ENCODE peak calls at places on chromosomes 2 and 18, in nine cellular contexts. Q is gastrocnemius medialis; W is NT2/D1; C is mucosa of descending colon; P is psoas muscle; K is ovary; S is CD8-positive, alpha-beta memory T cell; L is neural progenitor cell; O is PC-3. N is an unnamed sample.

GRCh38 chr18:31101148-31102019 is 837 bp downstream of the DSC2 start:
- DNase-seq in W (peak; percentile 28), S (no peak), L (peak; percentile 85), K (peak; percentile 37), Q (peak; percentile 18), P (peak; percentile 65), O (peak; percentile 23), C (peak; percentile 83), N (no peak)

GRCh38 chr2:183455056-183455455 is 330.8 kb downstream of the NUP35 start:
- DNase-seq in L (no peak), C (no peak), W (no peak), K (no peak), S (no peak), Q (no peak), P (no peak), O (no peak), N (no peak)

GRCh38 chr18:9362869-9363268 is 28.3 kb downstream of the TWSG1 start:
- DNase-seq in W (no peak), O (peak; percentile 59), Q (no peak), S (no peak), C (no peak), K (no peak), L (no peak), P (no peak), N (no peak)

GRCh38 chr2:131043199-131044077 is 49.8 kb downstream of the FAM168B start:
- DNase-seq in O (no peak), S (no peak), W (no peak), Q (no peak), L (no peak), K (no peak), P (no peak), C (no peak), N (no peak)

GRCh38 chr18:76491436-76491800 is 3.6 kb downstream of the ZNF516 start:
- DNase-seq in P (peak; percentile 74), S (peak; percentile 60), L (peak; percentile 83), K (peak; percentile 87), W (no peak), C (peak; percentile 90), O (no peak), Q (peak; percentile 74), N (peak; percentile 41)

GRCh38 chr2:85134255-85135065 is 1.3 kb downstream of the TCF7L1 start:
- DNase-seq in K (peak; percentile 70), P (peak; percentile 51), O (peak; percentile 28), S (no peak), W (no peak), C (peak; percentile 58), Q (no peak), L (peak; percentile 66), N (no peak)

GRCh38 chr2:182163878-182164277 is 178.2 kb downstream of the PPP1R1C start:
- DNase-seq in O (no peak), L (no peak), P (no peak), K (no peak), Q (no peak), W (no peak), S (no peak), C (no peak), N (no peak)

GRCh38 chr2:14715600-14715999 is 83.1 kb downstream of the LRATD1 start:
- DNase-seq in Q (no peak), S (no peak), C (no peak), L (no peak), P (no peak), O (no peak), K (no peak), W (no peak), N (no peak)

GRCh38 chr2:144370937-144371584 is 148.9 kb downstream of the ZEB2 start:
- DNase-seq in O (no peak), K (no peak), Q (no peak), P (no peak), L (no peak), C (no peak), S (no peak), W (no peak), N (no peak)

GRCh38 chr2:213188971-213189899 is 37.8 kb upstream of the IKZF2 start:
- DNase-seq in W (peak; percentile 83), O (no peak), Q (no peak), C (no peak), S (no peak), P (no peak), L (peak; percentile 90), K (no peak), N (no peak)

GRCh38 chr18:77057043-77057442 is 75.5 kb downstream of the MBP start:
- DNase-seq in C (peak; percentile 71), S (no peak), P (peak; percentile 56), O (no peak), L (no peak), K (no peak), Q (no peak), W (no peak), N (no peak)

GRCh38 chr2:172456002-172456401 is 28.6 kb downstream of the ITGA6 start:
- DNase-seq in W (no peak), S (no peak), O (peak; percentile 32), C (no peak), P (no peak), L (no peak), Q (no peak), K (no peak), N (no peak)

GRCh38 chr2:110095994-110096633 is 19.5 kb downstream of the MALL start:
- DNase-seq in P (no peak), O (no peak), S (no peak), C (no peak), K (no peak), L (no peak), W (no peak), Q (no peak), N (no peak)

GRCh38 chr2:197255550-197255949 is 55.0 kb downstream of the ANKRD44 start:
- DNase-seq in S (peak; percentile 71), P (peak; percentile 57), W (no peak), O (no peak), K (no peak), Q (peak; percentile 24), L (peak; percentile 70), C (peak; percentile 88), N (peak; percentile 72)

GRCh38 chr2:70981866-70982810 is 3.7 kb downstream of the ANKRD53 start:
- DNase-seq in K (no peak), O (no peak), W (no peak), S (no peak), Q (no peak), L (no peak), P (no peak), C (no peak), N (no peak)

GRCh38 chr2:108640731-108641130 is 78.6 kb upstream of the RANBP2 start:
- DNase-seq in Q (no peak), O (peak; percentile 78), C (no peak), K (no peak), S (no peak), L (no peak), W (no peak), P (no peak), N (no peak)

GRCh38 chr2:64330691-64331429 is 123.1 kb upstream of the LGALSL start:
- DNase-seq in L (peak; percentile 96), W (peak; percentile 96), K (peak; percentile 89), Q (peak; percentile 50), C (peak; percentile 77), P (peak; percentile 71), O (peak; percentile 87), S (peak; percentile 73), N (peak; percentile 79)
- H3K4me3 ChIP-seq in L (peak overlapping the region; percentile 32), W (no peak overlapping the region), K (peak overlapping the region; percentile 7), Q (peak overlapping the region; percentile 43), C (no peak overlapping the region), P (peak overlapping the region; percentile 38), O (peak overlapping the region; percentile 61), S (no peak overlapping the region), N (no peak overlapping the region)

GRCh38 chr2:179427065-179427464 is 162.4 kb upstream of the SESTD1 start:
- DNase-seq in P (no peak), O (no peak), L (no peak), K (no peak), S (no peak), C (no peak), W (no peak), Q (no peak), N (no peak)

GRCh38 chr2:179428659-179429058 is 164.0 kb upstream of the SESTD1 start:
- DNase-seq in C (no peak), O (no peak), Q (no peak), S (no peak), P (no peak), L (peak; percentile 44), W (no peak), K (peak; percentile 20), N (no peak)

GRCh38 chr2:179424571-179424970 is 159.9 kb upstream of the SESTD1 start:
- DNase-seq in W (no peak), O (no peak), K (no peak), C (no peak), P (no peak), L (no peak), Q (no peak), S (no peak), N (no peak)

GRCh38 chr2:179429597-179429996 is 165.0 kb upstream of the SESTD1 start:
- DNase-seq in P (no peak), L (no peak), Q (no peak), S (no peak), O (no peak), K (no peak), W (no peak), C (no peak), N (no peak)

GRCh38 chr2:179429060-179429471 is 164.4 kb upstream of the SESTD1 start:
- DNase-seq in Q (no peak), O (no peak), C (no peak), K (no peak), L (peak; percentile 15), P (no peak), S (no peak), W (no peak), N (no peak)
- H3K4me1 ChIP-seq in Q (no peaks in the 10 kb centered on the region), O (no peaks in the 10 kb centered on the region), C (no peaks in the 10 kb centered on the region), K (peaks cover 2% of the 10 kb centered on the region), L (peaks cover 27% of the 10 kb centered on the region), P (no peaks in the 10 kb centered on the region), S (no peaks in the 10 kb centered on the region), W (no peaks in the 10 kb centered on the region), N (no peaks in the 10 kb centered on the region)

GRCh38 chr2:9428965-9429577 is 5.6 kb downstream of the CPSF3 start:
- DNase-seq in C (no peak), K (no peak), W (no peak), P (no peak), S (no peak), Q (no peak), L (no peak), O (no peak), N (no peak)
- H3K4me3 ChIP-seq in C (no peak overlapping the region), K (no peak overlapping the region), W (no peak overlapping the region), P (no peak overlapping the region), S (no peak overlapping the region), Q (no peak overlapping the region), L (no peak overlapping the region), O (no peak overlapping the region), N (no peak overlapping the region)

DNA sequence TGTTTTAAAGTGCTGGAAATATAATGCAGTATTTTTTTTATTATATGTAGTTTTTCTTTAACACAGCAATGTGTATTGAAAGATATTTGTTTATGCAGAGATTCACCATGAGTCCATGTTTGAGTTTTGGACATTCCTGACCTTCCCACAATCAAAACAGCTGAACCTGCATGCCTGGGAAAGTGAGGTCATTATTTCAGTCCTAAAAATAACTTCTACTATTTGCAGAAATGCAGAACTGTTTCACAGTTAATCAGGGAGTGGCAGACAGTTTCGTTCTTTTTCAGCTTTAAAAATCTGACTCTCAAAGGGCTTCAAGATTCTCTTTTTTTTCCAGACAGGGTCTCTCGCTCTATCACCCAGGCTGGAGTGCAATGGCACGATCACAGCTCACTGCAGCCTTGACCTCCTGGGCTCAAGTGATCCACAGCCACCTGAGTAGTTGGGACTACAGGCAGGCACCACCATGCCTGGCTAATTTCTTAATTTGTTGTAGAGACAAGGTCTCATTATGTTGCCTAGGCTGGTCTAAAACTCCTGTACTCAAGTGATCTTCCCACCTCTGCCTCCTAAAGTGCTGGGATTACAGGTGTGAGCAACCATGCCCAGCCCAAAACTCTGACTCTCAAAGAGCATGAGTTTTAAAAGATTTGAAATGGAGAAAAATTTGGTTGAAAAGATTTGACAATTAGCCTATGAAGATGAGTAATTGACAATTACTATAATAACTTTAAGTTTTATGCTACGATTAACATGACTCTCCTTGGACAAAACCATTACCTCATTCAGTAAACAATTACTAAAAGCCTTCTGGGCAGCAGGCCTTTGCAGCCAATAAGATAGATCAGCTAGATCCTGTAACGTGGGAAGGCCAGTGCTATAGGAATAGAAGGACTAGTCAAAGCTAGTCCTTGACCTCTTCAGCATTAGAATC is 5.0 kb upstream of the MYL12B start:
- DNase-seq in W (no peak), L (no peak), C (no peak), S (no peak), K (no peak), O (peak; percentile 85), P (no peak), Q (no peak), N (no peak)
- H3K4me1 ChIP-seq in W (no peaks in the 10 kb centered on the region), L (peaks cover 9% of the 10 kb centered on the region), C (peaks cover 17% of the 10 kb centered on the region), S (peaks cover 88% of the 10 kb centered on the region), K (peaks cover 7% of the 10 kb centered on the region), O (peaks cover 46% of the 10 kb centered on the region), P (peaks cover 70% of the 10 kb centered on the region), Q (peaks cover 75% of the 10 kb centered on the region), N (peaks cover 93% of the 10 kb centered on the region)